ENCODE peak calls at places on chromosomes 4 and X, in five cellular contexts. Z is K562, U is GM12878, I is HCT116, P is SK-N-SH. Q is an unnamed sample.
A peak's percentile ranks its signal among the peaks of the same experiment; 100 is the strongest.

GRCh38 chr4:5824635-5825034 is 68.3 kb downstream of the CRMP1 start:
- DNase-seq in Z (peak; percentile 44), U (no peak), I (peak; percentile 23), P (peak; percentile 57), Q (peak; percentile 18)

GRCh38 chr4:23728393-23728792 is 161.5 kb downstream of the PPARGC1A start:
- DNase-seq in Z (no peak), U (no peak), I (no peak), P (no peak), Q (no peak)

GRCh38 chrX:2707334-2707760 is 16.3 kb downstream of the CD99 start:
- DNase-seq in Z (no peak), U (peak; percentile 95), I (peak; percentile 64), P (peak; percentile 67), Q (peak; percentile 84)

GRCh38 chrX:22650691-22651090 is 349.1 kb upstream of the DDX53 start:
- DNase-seq in Z (no peak), U (no peak), I (no peak), P (no peak), Q (no peak)

GRCh38 chr4:184747034-184747830 is 13.3 kb upstream of the CENPU start:
- DNase-seq in Z (peak; percentile 35), U (no peak), I (no peak), P (no peak), Q (peak; percentile 76)

GRCh38 chr4:154908168-154908567 is 127.1 kb downstream of the RBM46 start:
- DNase-seq in Z (no peak), U (no peak), I (no peak), P (no peak), Q (no peak)

GRCh38 chr4:7003879-7004240 is 39.3 kb upstream of the TADA2B start:
- DNase-seq in Z (no peak), U (no peak), I (no peak), P (no peak), Q (no peak)

GRCh38 chrX:133574716-133575115 is 159.4 kb upstream of the GPC4 start:
- DNase-seq in Z (no peak), U (no peak), I (no peak), P (no peak), Q (no peak)

GRCh38 chr4:666822-667544 is 7.1 kb downstream of the ATP5ME start:
- DNase-seq in Z (no peak), U (no peak), I (no peak), P (no peak), Q (no peak)

GRCh38 chr4:52037730-52038108 is 380 bp downstream of the SGCB start:
- DNase-seq in Z (no peak), U (no peak), I (no peak), P (peak; percentile 90), Q (no peak)

GRCh38 chrX:7219153-7219705 is 71.3 kb upstream of the PUDP start:
- DNase-seq in Z (no peak), U (no peak), I (no peak), P (no peak), Q (peak; percentile 1)

GRCh38 chrX:65586491-65586890 is 51.9 kb upstream of the LAS1L start:
- DNase-seq in Z (no peak), U (no peak), I (no peak), P (no peak), Q (no peak)

GRCh38 chr4:7342223-7342576 is 92.5 kb downstream of the PSAPL1 start:
- DNase-seq in Z (no peak), U (no peak), I (no peak), P (no peak), Q (no peak)

GRCh38 chr4:67052981-67053380 is 492.3 kb downstream of the CENPC start:
- DNase-seq in Z (no peak), U (no peak), I (no peak), P (no peak), Q (no peak)

GRCh38 chr4:48375651-48376291 is 34.4 kb downstream of the SLAIN2 start:
- DNase-seq in Z (no peak), U (no peak), I (peak; percentile 1), P (no peak), Q (peak; percentile 58)

GRCh38 chr4:17492876-17493275 is 19.0 kb downstream of the QDPR start:
- DNase-seq in Z (no peak), U (no peak), I (no peak), P (no peak), Q (no peak)

GRCh38 chr4:8819421-8820177 is 52.0 kb downstream of the HMX1 start:
- DNase-seq in Z (no peak), U (no peak), I (no peak), P (peak; percentile 37), Q (no peak)

GRCh38 chrX:152842772-152843338 is 12.0 kb downstream of the NSDHL start:
- DNase-seq in Z (no peak), U (no peak), I (no peak), P (no peak), Q (no peak)

GRCh38 chr4:7147661-7148310 is 44.6 kb upstream of the SORCS2 start:
- DNase-seq in Z (no peak), U (no peak), I (no peak), P (no peak), Q (no peak)

GRCh38 chrX:37361596-37361995 is 12.4 kb downstream of the PRRG1 start:
- DNase-seq in Z (no peak), U (no peak), I (no peak), P (no peak), Q (no peak)

GRCh38 chrX:110402855-110403230 is 44.2 kb downstream of the RTL9 start:
- DNase-seq in Z (peak; percentile 60), U (no peak), I (no peak), P (no peak), Q (no peak)

GRCh38 chr4:139774759-139775487 is 109.3 kb downstream of the MGST2 start:
- DNase-seq in Z (no peak), U (no peak), I (no peak), P (peak; percentile 30), Q (no peak)

GRCh38 chr4:183960021-183960420 is 54.9 kb downstream of the STOX2 start:
- DNase-seq in Z (peak; percentile 18), U (no peak), I (no peak), P (peak; percentile 78), Q (no peak)

DNA sequence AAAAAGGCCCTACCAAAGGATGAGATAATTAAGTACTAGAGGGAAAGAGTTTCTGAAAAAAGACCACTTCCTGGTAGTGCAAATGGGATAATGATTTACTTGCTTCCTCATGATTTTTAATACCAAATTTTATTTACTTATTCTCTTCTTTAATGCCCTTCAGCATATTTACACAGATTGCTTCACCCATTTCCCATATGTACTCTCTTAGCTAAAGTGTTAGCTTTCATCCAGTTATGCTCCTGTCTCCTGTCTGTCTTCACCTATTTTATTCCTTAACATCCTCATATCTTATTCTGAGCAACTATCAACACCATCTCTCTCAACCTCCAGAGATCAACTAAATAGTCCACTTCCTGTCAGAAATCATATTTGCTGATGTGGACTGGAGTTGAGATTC is 183.2 kb upstream of the HS3ST1 start:
- DNase-seq in Z (no peak), U (no peak), I (no peak), P (no peak), Q (no peak)
- TF ChIP-seq ZBTB33 in Z (no peak), U (no peak), I (no peak), P (no peak), Q (no peak)

GRCh38 chrX:149540621-149541520 is at the start of gene EOLA1:
- DNase-seq in Z (no peak), U (peak; percentile 97), I (peak; percentile 90), P (peak; percentile 22), Q (peak; percentile 92)
- TF ChIP-seq ZBTB33 in Z (no peak), U (no peak), I (no peak), P (no peak), Q (no peak)

GRCh38 chrX:47571896-47572295 is 10.3 kb upstream of the TIMP1 start:
- DNase-seq in Z (no peak), U (no peak), I (no peak), P (no peak), Q (no peak)
- TF ChIP-seq ZBTB33 in Z (no peak), U (no peak), I (no peak), P (no peak), Q (no peak)

GRCh38 chr4:2637956-2638552 is 101.6 kb downstream of the FAM193A start:
- DNase-seq in Z (no peak), U (no peak), I (no peak), P (no peak), Q (no peak)
- TF ChIP-seq ZBTB33 in Z (no peak), U (no peak), I (no peak), P (no peak), Q (no peak)

Q was measured in HepG2.